ENCODE peak calls at places on chromosomes 1 and 21, in four cellular contexts. A, M, V and N are unnamed samples.

GRCh38 chr1:99685516-99686180 is 39.7 kb downstream of the PALMD start:
- DNase-seq in A (peak; percentile 87), M (peak; percentile 70), V (peak; percentile 77), N (no peak)

GRCh38 chr1:110639724-110640386 is 33.7 kb upstream of the KCNA2 start:
- DNase-seq in A (no peak), M (no peak), V (peak; percentile 7), N (no peak)

GRCh38 chr1:115098979-115099692 is 9.8 kb upstream of the TSPAN2 start:
- DNase-seq in A (peak; percentile 56), M (no peak), V (peak; percentile 82), N (peak; percentile 95)

GRCh38 chr1:205926213-205926612 is 17.0 kb downstream of the SLC26A9 start:
- DNase-seq in A (no peak), M (no peak), V (no peak), N (no peak)

GRCh38 chr1:6329392-6329791 is 64.2 kb downstream of the ACOT7 start:
- DNase-seq in A (no peak), M (no peak), V (no peak), N (no peak)

GRCh38 chr1:224168859-224169380 is 14.1 kb upstream of the DEGS1 start:
- DNase-seq in A (no peak), M (no peak), V (peak; percentile 98), N (peak; percentile 79)

GRCh38 chr1:64223329-64224151 is 20.1 kb downstream of the UBE2U start:
- DNase-seq in A (no peak), M (no peak), V (peak; percentile 87), N (peak; percentile 11)

GRCh38 chr1:244768186-244768585 is 67.3 kb upstream of the COX20 start:
- DNase-seq in A (no peak), M (no peak), V (no peak), N (no peak)

GRCh38 chr1:161166669-161167548 is 683 bp downstream of the PPOX start:
- DNase-seq in A (no peak), M (no peak), V (no peak), N (peak; percentile 22)

GRCh38 chr1:22639286-22639685 is 2.9 kb downstream of the C1QA start:
- DNase-seq in A (no peak), M (peak; percentile 55), V (no peak), N (no peak)

GRCh38 chr1:170360601-170361000 is 171.4 kb upstream of the GORAB start:
- DNase-seq in A (no peak), M (no peak), V (peak; percentile 63), N (no peak)

GRCh38 chr21:39688010-39688409 is 57.0 kb upstream of the IGSF5 start:
- DNase-seq in A (no peak), M (no peak), V (no peak), N (no peak)

GRCh38 chr1:9589144-9589718 is 520 bp downstream of the TMEM201 start:
- DNase-seq in A (no peak), M (peak; percentile 72), V (no peak), N (peak; percentile 21)

GRCh38 chr1:85116856-85117255 is 68.6 kb upstream of the MCOLN3 start:
- DNase-seq in A (no peak), M (no peak), V (peak; percentile 58), N (no peak)

GRCh38 chr1:66623812-66624211 is 89.9 kb downstream of the SGIP1 start:
- DNase-seq in A (no peak), M (no peak), V (peak; percentile 11), N (no peak)

GRCh38 chr1:43783096-43783670 is 75.8 kb downstream of the ST3GAL3 start:
- DNase-seq in A (no peak), M (no peak), V (no peak), N (no peak)

GRCh38 chr1:226223157-226223785 is at the start of gene MIXL1:
- DNase-seq in A (no peak), M (no peak), V (no peak), N (no peak)

GRCh38 chr1:178354816-178355215 is 141.9 kb downstream of the CLEC20A start:
- DNase-seq in A (no peak), M (no peak), V (peak; percentile 4), N (peak; percentile 40)

GRCh38 chr1:89089962-89090361 is 25.0 kb upstream of the GBP1 start:
- DNase-seq in A (no peak), M (no peak), V (no peak), N (no peak)

GRCh38 chr1:244970236-244970652 is 105.9 kb upstream of the HNRNPU start:
- DNase-seq in A (peak; percentile 71), M (peak; percentile 93), V (peak; percentile 65), N (peak; percentile 81)

GRCh38 chr1:47785561-47786271 is 211.5 kb downstream of the TRABD2B start:
- DNase-seq in A (peak; percentile 73), M (no peak), V (peak; percentile 22), N (no peak)

GRCh38 chr1:215710340-215710971 is 143.4 kb downstream of the KCTD3 start:
- DNase-seq in A (no peak), M (no peak), V (peak; percentile 93), N (no peak)

GRCh38 chr1:229342902-229343587 is at the start of gene CCSAP:
- DNase-seq in A (peak; percentile 46), M (peak; percentile 85), V (peak; percentile 49), N (peak; percentile 43)
- H3K4me3 ChIP-seq in A (peak within 1 kb of the TSS; percentile 68), M (peak within 1 kb of the TSS; percentile 86), V (peak within 1 kb of the TSS; percentile 96), N (peak within 1 kb of the TSS; percentile 90)

DNA sequence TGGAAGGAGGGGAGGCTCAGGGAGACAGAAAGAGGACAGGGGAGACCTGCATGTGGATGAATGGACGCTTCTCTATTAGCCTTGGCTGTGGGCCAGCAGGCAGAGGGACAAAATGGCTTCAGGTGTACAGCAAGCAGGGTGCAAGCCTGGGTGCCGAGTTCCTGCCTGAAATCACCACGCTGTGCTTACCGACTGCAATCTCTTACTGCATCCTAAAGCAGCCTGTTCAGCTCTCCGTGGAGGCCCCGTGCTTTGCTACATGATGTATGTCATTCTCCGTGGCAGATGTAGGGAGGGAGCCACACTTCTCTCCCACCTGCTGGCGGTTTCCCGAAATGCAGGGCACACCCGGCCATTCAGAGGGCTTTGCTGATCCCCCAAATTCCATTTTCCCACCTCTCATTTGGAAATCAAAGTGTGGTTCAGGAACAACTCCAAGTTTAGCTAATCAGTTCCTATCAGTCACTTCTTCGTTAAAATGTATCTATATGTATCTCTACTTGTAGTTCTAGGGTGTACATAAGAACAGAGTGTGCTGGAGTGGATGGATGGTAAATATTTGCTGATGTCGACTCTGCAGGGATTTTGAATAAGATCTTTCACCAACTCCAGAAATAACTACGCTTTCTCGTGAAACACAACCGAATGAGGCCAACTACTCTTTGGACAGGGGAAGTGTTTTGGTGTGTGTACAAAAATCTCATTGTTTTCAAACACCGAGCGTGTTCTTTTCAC is 122.3 kb upstream of the BACE2 start:
- DNase-seq in A (no peak), M (no peak), V (peak; percentile 23), N (no peak)
- TF ChIP-seq CTCF in A (no peak), M (peak; percentile 43), V (peak; percentile 58), N (peak; percentile 28)

GRCh38 chr1:169106095-169106920 is at the start of gene ATP1B1:
- DNase-seq in A (peak; percentile 75), M (peak; percentile 96), V (peak; percentile 96), N (peak; percentile 74)
- H3K4me1 ChIP-seq in A (peaks cover 46% of the 10 kb centered on the region), M (peaks cover 19% of the 10 kb centered on the region), V (peaks cover 52% of the 10 kb centered on the region), N (peaks cover 48% of the 10 kb centered on the region)

GRCh38 chr1:221565718-221566117 is 176.2 kb downstream of the DUSP10 start:
- DNase-seq in A (no peak), M (no peak), V (no peak), N (no peak)

GRCh38 chr1:221567859-221568507 is 173.9 kb downstream of the DUSP10 start:
- DNase-seq in A (no peak), M (no peak), V (no peak), N (no peak)

GRCh38 chr1:221563476-221563921 is 178.4 kb downstream of the DUSP10 start:
- DNase-seq in A (no peak), M (no peak), V (no peak), N (no peak)

GRCh38 chr1:221564891-221565290 is 177.0 kb downstream of the DUSP10 start:
- DNase-seq in A (no peak), M (no peak), V (no peak), N (no peak)

GRCh38 chr1:221562542-221563475 is 179.1 kb downstream of the DUSP10 start:
- DNase-seq in A (no peak), M (no peak), V (no peak), N (no peak)
- H3K4me3 ChIP-seq in A (no peak overlapping the region), M (no peak overlapping the region), V (no peak overlapping the region), N (no peak overlapping the region)